ENCODE peak calls at places on chromosomes 2 and 18, in nine cellular contexts. One of them, this sample, is unnamed.

GRCh38 chr2:120670771-120671480 is 64.7 kb upstream of the GLI2 start:
- DNase-seq in GM12865: no peak
- DNase-seq in fibroblast of the aortic adventitia: no peak
- DNase-seq in astrocyte of the spinal cord: no peak
- DNase-seq in bronchial epithelial cell: no peak
- DNase-seq in NB4: no peak
- DNase-seq in mammary epithelial cell: no peak
- DNase-seq in brain microvascular endothelial cell: no peak
- DNase-seq in uterus: no peak
- DNase-seq in this sample: no peak

GRCh38 chr2:197500503-197501179 is 462 bp downstream of the HSPE1 start:
- DNase-seq in GM12865: peak
- DNase-seq in fibroblast of the aortic adventitia: peak
- DNase-seq in astrocyte of the spinal cord: peak
- DNase-seq in bronchial epithelial cell: peak
- DNase-seq in NB4: no peak
- DNase-seq in mammary epithelial cell: peak
- DNase-seq in brain microvascular endothelial cell: peak
- DNase-seq in uterus: no peak
- DNase-seq in this sample: peak

GRCh38 chr2:190763901-190764514 is 115.1 kb downstream of the NAB1 start:
- DNase-seq in GM12865: peak
- DNase-seq in fibroblast of the aortic adventitia: no peak
- DNase-seq in astrocyte of the spinal cord: no peak
- DNase-seq in bronchial epithelial cell: peak
- DNase-seq in NB4: no peak
- DNase-seq in mammary epithelial cell: peak
- DNase-seq in brain microvascular endothelial cell: peak
- DNase-seq in uterus: no peak
- DNase-seq in this sample: no peak

GRCh38 chr2:109348645-109349554 is 219.9 kb downstream of the SH3RF3 start:
- DNase-seq in GM12865: peak
- DNase-seq in fibroblast of the aortic adventitia: no peak
- DNase-seq in astrocyte of the spinal cord: no peak
- DNase-seq in bronchial epithelial cell: no peak
- DNase-seq in NB4: no peak
- DNase-seq in mammary epithelial cell: no peak
- DNase-seq in brain microvascular endothelial cell: no peak
- DNase-seq in uterus: no peak
- DNase-seq in this sample: no peak

GRCh38 chr2:107430596-107431266 is 396.0 kb upstream of the RGPD4 start:
- DNase-seq in GM12865: no peak
- DNase-seq in fibroblast of the aortic adventitia: no peak
- DNase-seq in astrocyte of the spinal cord: no peak
- DNase-seq in bronchial epithelial cell: no peak
- DNase-seq in NB4: no peak
- DNase-seq in mammary epithelial cell: no peak
- DNase-seq in brain microvascular endothelial cell: peak
- DNase-seq in uterus: no peak
- DNase-seq in this sample: peak

GRCh38 chr2:168758970-168759820 is 43.2 kb upstream of the NOSTRIN start:
- DNase-seq in GM12865: peak
- DNase-seq in fibroblast of the aortic adventitia: peak
- DNase-seq in astrocyte of the spinal cord: peak
- DNase-seq in bronchial epithelial cell: peak
- DNase-seq in NB4: peak
- DNase-seq in mammary epithelial cell: peak
- DNase-seq in brain microvascular endothelial cell: peak
- DNase-seq in uterus: no peak
- DNase-seq in this sample: peak

GRCh38 chr2:109031481-109032228 is 42.6 kb upstream of the EDAR start:
- DNase-seq in GM12865: peak
- DNase-seq in fibroblast of the aortic adventitia: peak
- DNase-seq in astrocyte of the spinal cord: peak
- DNase-seq in bronchial epithelial cell: peak
- DNase-seq in NB4: peak
- DNase-seq in mammary epithelial cell: peak
- DNase-seq in brain microvascular endothelial cell: peak
- DNase-seq in uterus: peak
- DNase-seq in this sample: peak

GRCh38 chr2:156437876-156438410 is 1.8 kb downstream of the GPD2 start:
- DNase-seq in GM12865: no peak
- DNase-seq in fibroblast of the aortic adventitia: no peak
- DNase-seq in astrocyte of the spinal cord: no peak
- DNase-seq in bronchial epithelial cell: peak
- DNase-seq in NB4: no peak
- DNase-seq in mammary epithelial cell: peak
- DNase-seq in brain microvascular endothelial cell: no peak
- DNase-seq in uterus: no peak
- DNase-seq in this sample: no peak

GRCh38 chr2:211745295-211746097 is 793.1 kb downstream of the ERBB4 start:
- DNase-seq in GM12865: peak
- DNase-seq in fibroblast of the aortic adventitia: peak
- DNase-seq in astrocyte of the spinal cord: peak
- DNase-seq in bronchial epithelial cell: peak
- DNase-seq in NB4: peak
- DNase-seq in mammary epithelial cell: peak
- DNase-seq in brain microvascular endothelial cell: peak
- DNase-seq in uterus: no peak
- DNase-seq in this sample: peak

GRCh38 chr18:832085-832681 is 20.1 kb upstream of the YES1 start:
- DNase-seq in GM12865: peak
- DNase-seq in fibroblast of the aortic adventitia: no peak
- DNase-seq in astrocyte of the spinal cord: no peak
- DNase-seq in bronchial epithelial cell: no peak
- DNase-seq in NB4: peak
- DNase-seq in mammary epithelial cell: no peak
- DNase-seq in brain microvascular endothelial cell: no peak
- DNase-seq in uterus: no peak
- DNase-seq in this sample: no peak

GRCh38 chr2:23662466-23662865 is 264.5 kb downstream of the ATAD2B start:
- DNase-seq in GM12865: no peak
- DNase-seq in fibroblast of the aortic adventitia: no peak
- DNase-seq in astrocyte of the spinal cord: no peak
- DNase-seq in bronchial epithelial cell: no peak
- DNase-seq in NB4: no peak
- DNase-seq in mammary epithelial cell: no peak
- DNase-seq in brain microvascular endothelial cell: no peak
- DNase-seq in uterus: no peak
- DNase-seq in this sample: no peak

GRCh38 chr2:23661276-23662050 is 265.5 kb downstream of the ATAD2B start:
- DNase-seq in GM12865: no peak
- DNase-seq in fibroblast of the aortic adventitia: no peak
- DNase-seq in astrocyte of the spinal cord: no peak
- DNase-seq in bronchial epithelial cell: no peak
- DNase-seq in NB4: no peak
- DNase-seq in mammary epithelial cell: no peak
- DNase-seq in brain microvascular endothelial cell: no peak
- DNase-seq in uterus: no peak
- DNase-seq in this sample: no peak

GRCh38 chr2:23664069-23664788 is 262.7 kb downstream of the ATAD2B start:
- DNase-seq in GM12865: no peak
- DNase-seq in fibroblast of the aortic adventitia: no peak
- DNase-seq in astrocyte of the spinal cord: no peak
- DNase-seq in bronchial epithelial cell: no peak
- DNase-seq in NB4: no peak
- DNase-seq in mammary epithelial cell: no peak
- DNase-seq in brain microvascular endothelial cell: no peak
- DNase-seq in uterus: no peak
- DNase-seq in this sample: no peak

GRCh38 chr2:23662941-23663729 is 263.8 kb downstream of the ATAD2B start:
- DNase-seq in GM12865: no peak
- DNase-seq in fibroblast of the aortic adventitia: no peak
- DNase-seq in astrocyte of the spinal cord: no peak
- DNase-seq in bronchial epithelial cell: no peak
- DNase-seq in NB4: no peak
- DNase-seq in mammary epithelial cell: no peak
- DNase-seq in brain microvascular endothelial cell: no peak
- DNase-seq in uterus: peak
- DNase-seq in this sample: no peak

DNA sequence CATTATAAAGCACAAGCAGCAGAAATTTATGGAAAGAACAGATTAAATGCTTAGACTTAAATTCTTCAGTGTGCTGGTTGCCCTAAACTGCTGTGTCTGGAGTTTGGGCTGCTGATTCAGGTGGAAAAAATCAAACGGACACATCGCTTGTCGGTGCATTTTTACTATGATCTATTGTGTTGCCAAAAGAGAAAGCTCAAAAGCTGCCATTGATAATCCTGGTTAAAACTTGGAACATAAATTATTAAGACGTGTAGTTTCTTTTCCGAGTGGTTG is 263.3 kb downstream of the ATAD2B start:
- DNase-seq in GM12865: no peak
- DNase-seq in fibroblast of the aortic adventitia: no peak
- DNase-seq in astrocyte of the spinal cord: no peak
- DNase-seq in bronchial epithelial cell: no peak
- DNase-seq in NB4: no peak
- DNase-seq in mammary epithelial cell: no peak
- DNase-seq in brain microvascular endothelial cell: no peak
- DNase-seq in uterus: no peak
- DNase-seq in this sample: no peak
- H3K4me3 ChIP-seq in GM12865: no peak
- H3K4me3 ChIP-seq in fibroblast of the aortic adventitia: no peak
- H3K4me3 ChIP-seq in astrocyte of the spinal cord: no peak
- H3K4me3 ChIP-seq in bronchial epithelial cell: no peak
- H3K4me3 ChIP-seq in NB4: no peak
- H3K4me3 ChIP-seq in mammary epithelial cell: no peak
- H3K4me3 ChIP-seq in brain microvascular endothelial cell: no peak
- H3K4me3 ChIP-seq in uterus: peak
- H3K4me3 ChIP-seq in this sample: no peak

GRCh38 chr18:79962311-79962710 is 2.1 kb upstream of the HSBP1L1 start:
- DNase-seq in GM12865: no peak
- DNase-seq in fibroblast of the aortic adventitia: peak
- DNase-seq in astrocyte of the spinal cord: peak
- DNase-seq in bronchial epithelial cell: peak
- DNase-seq in NB4: no peak
- DNase-seq in mammary epithelial cell: peak
- DNase-seq in brain microvascular endothelial cell: peak
- DNase-seq in uterus: no peak
- DNase-seq in this sample: peak

GRCh38 chr18:79962835-79963657 is 1.4 kb upstream of the HSBP1L1 start:
- DNase-seq in GM12865: peak
- DNase-seq in fibroblast of the aortic adventitia: no peak
- DNase-seq in astrocyte of the spinal cord: no peak
- DNase-seq in bronchial epithelial cell: no peak
- DNase-seq in NB4: peak
- DNase-seq in mammary epithelial cell: no peak
- DNase-seq in brain microvascular endothelial cell: no peak
- DNase-seq in uterus: no peak
- DNase-seq in this sample: no peak

GRCh38 chr18:79965119-79965902 is 868 bp downstream of the HSBP1L1 start:
- DNase-seq in GM12865: peak
- DNase-seq in fibroblast of the aortic adventitia: peak
- DNase-seq in astrocyte of the spinal cord: peak
- DNase-seq in bronchial epithelial cell: peak
- DNase-seq in NB4: no peak
- DNase-seq in mammary epithelial cell: peak
- DNase-seq in brain microvascular endothelial cell: peak
- DNase-seq in uterus: peak
- DNase-seq in this sample: peak

GRCh38 chr18:79963658-79964329 is 649 bp upstream of the HSBP1L1 start:
- DNase-seq in GM12865: no peak
- DNase-seq in fibroblast of the aortic adventitia: no peak
- DNase-seq in astrocyte of the spinal cord: no peak
- DNase-seq in bronchial epithelial cell: no peak
- DNase-seq in NB4: no peak
- DNase-seq in mammary epithelial cell: no peak
- DNase-seq in brain microvascular endothelial cell: no peak
- DNase-seq in uterus: no peak
- DNase-seq in this sample: no peak

GRCh38 chr18:79964330-79965118 is at the start of gene HSBP1L1:
- DNase-seq in GM12865: peak
- DNase-seq in fibroblast of the aortic adventitia: peak
- DNase-seq in astrocyte of the spinal cord: no peak
- DNase-seq in bronchial epithelial cell: no peak
- DNase-seq in NB4: no peak
- DNase-seq in mammary epithelial cell: peak
- DNase-seq in brain microvascular endothelial cell: no peak
- DNase-seq in uterus: peak
- DNase-seq in this sample: peak
- TF ChIP-seq CTCF in GM12865: peak
- TF ChIP-seq CTCF in fibroblast of the aortic adventitia: peak
- TF ChIP-seq CTCF in astrocyte of the spinal cord: peak
- TF ChIP-seq CTCF in bronchial epithelial cell: peak
- TF ChIP-seq CTCF in NB4: no peak
- TF ChIP-seq CTCF in mammary epithelial cell: peak
- TF ChIP-seq CTCF in brain microvascular endothelial cell: no peak
- TF ChIP-seq CTCF in uterus: peak
- TF ChIP-seq CTCF in this sample: no peak

DNA sequence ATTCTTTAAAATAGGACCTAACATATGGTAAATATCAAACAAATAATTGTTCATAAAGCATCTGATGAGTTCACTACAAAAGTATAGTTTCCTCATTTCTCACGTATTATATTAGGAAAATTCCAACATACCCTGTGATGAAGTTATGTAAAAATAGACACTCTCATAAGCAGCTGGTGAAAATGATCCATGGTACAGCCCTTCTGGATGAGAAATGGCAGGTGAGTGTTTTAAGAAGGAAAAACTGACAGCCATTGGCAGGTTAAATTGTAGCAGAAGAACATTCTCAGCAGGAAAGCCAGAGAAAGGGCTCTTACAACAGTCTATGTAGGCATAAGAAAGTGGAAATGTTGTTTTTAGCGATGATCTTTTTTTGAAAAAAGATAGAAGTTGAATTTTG is 706.5 kb upstream of the FSHR start:
- DNase-seq in GM12865: no peak
- DNase-seq in fibroblast of the aortic adventitia: no peak
- DNase-seq in astrocyte of the spinal cord: no peak
- DNase-seq in bronchial epithelial cell: no peak
- DNase-seq in NB4: no peak
- DNase-seq in mammary epithelial cell: no peak
- DNase-seq in brain microvascular endothelial cell: no peak
- DNase-seq in uterus: no peak
- DNase-seq in this sample: no peak
- H3K4me3 ChIP-seq in GM12865: no peak
- H3K4me3 ChIP-seq in fibroblast of the aortic adventitia: no peak
- H3K4me3 ChIP-seq in astrocyte of the spinal cord: no peak
- H3K4me3 ChIP-seq in bronchial epithelial cell: no peak
- H3K4me3 ChIP-seq in NB4: no peak
- H3K4me3 ChIP-seq in mammary epithelial cell: no peak
- H3K4me3 ChIP-seq in brain microvascular endothelial cell: no peak
- H3K4me3 ChIP-seq in uterus: no peak
- H3K4me3 ChIP-seq in this sample: no peak

DNA sequence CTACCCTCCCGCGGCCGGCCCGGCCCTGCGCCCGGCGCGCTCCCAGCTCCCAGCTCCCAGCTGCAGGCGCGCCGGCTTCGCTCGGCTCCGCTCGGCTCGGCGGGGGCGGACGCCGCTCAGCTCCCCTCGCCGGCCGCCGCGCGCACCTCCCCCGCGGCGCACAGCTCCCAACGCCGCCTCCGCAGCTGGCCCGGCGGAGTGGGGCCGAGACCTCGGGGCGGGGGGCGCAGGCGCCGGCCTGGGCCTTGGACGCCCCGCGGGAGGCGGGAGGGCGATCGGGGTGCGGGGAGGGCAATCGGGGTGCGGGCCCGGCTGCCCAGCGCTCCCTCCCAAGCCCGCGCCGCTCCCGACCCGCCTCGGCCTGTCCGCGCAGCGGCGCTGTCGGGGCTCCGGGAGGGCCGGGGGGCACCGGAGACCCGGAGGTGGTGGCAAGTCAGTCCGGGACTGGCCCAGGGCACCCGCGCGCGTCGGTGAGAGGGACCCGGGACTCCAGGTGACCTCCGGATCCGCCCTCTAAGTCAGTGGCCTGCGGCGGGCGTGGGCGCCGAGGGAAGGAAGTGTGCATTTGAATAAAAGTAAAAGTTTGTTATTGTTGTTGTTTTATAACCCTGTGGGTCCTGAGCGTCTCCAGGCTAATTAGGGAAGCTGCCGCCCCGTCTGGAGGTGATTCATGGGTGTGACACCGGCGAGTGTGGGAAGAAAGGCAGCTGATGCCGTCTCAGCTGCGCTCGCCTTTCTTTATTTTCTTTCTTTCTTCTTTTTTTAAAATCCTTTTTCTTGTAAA is at the start of gene CRACDL:
- DNase-seq in GM12865: no peak
- DNase-seq in fibroblast of the aortic adventitia: no peak
- DNase-seq in astrocyte of the spinal cord: no peak
- DNase-seq in bronchial epithelial cell: peak
- DNase-seq in NB4: peak
- DNase-seq in mammary epithelial cell: peak
- DNase-seq in brain microvascular endothelial cell: no peak
- DNase-seq in uterus: no peak
- DNase-seq in this sample: peak
- TF ChIP-seq CTCF in GM12865: no peak
- TF ChIP-seq CTCF in fibroblast of the aortic adventitia: no peak
- TF ChIP-seq CTCF in astrocyte of the spinal cord: no peak
- TF ChIP-seq CTCF in bronchial epithelial cell: peak
- TF ChIP-seq CTCF in NB4: no peak
- TF ChIP-seq CTCF in mammary epithelial cell: peak
- TF ChIP-seq CTCF in brain microvascular endothelial cell: no peak
- TF ChIP-seq CTCF in uterus: no peak
- TF ChIP-seq CTCF in this sample: no peak

This sample was measured in cardiac fibroblast.